ENCODE peak calls at places on chromosomes 2 and 18, in seven cellular contexts. G is heart right ventricle, Y is A549, M is MG63, F is RWPE2, V is sigmoid colon, N is psoas muscle. S is an unnamed sample.

GRCh38 chr2:206080927-206081326 is 5.0 kb downstream of the INO80D start:
- DNase-seq in V (no peak), Y (no peak), M (no peak), G (no peak), N (no peak), F (no peak), S (no peak)

GRCh38 chr2:127362486-127362885 is 25.3 kb downstream of the MAP3K2 start:
- DNase-seq in F (no peak), G (no peak), N (no peak), V (no peak), M (no peak), Y (no peak), S (no peak)

GRCh38 chr18:44911773-44912172 is 231.1 kb downstream of the SETBP1 start:
- DNase-seq in G (no peak), N (no peak), V (no peak), Y (no peak), F (no peak), M (no peak), S (no peak)

GRCh38 chr2:23426284-23426905 is 41.4 kb downstream of the KLHL29 start:
- DNase-seq in N (peak), G (peak), Y (no peak), M (peak), V (peak), F (no peak), S (no peak)

GRCh38 chr2:54709341-54709809 is 14.1 kb upstream of the EML6 start:
- DNase-seq in F (no peak), M (no peak), N (peak), Y (no peak), G (peak), V (no peak), S (no peak)

GRCh38 chr18:12827588-12827987 is 56.4 kb downstream of the PTPN2 start:
- DNase-seq in N (no peak), V (no peak), Y (no peak), G (no peak), F (no peak), M (no peak), S (no peak)

GRCh38 chr18:25866331-25866730 is 224.1 kb downstream of the SS18 start:
- DNase-seq in V (no peak), N (no peak), Y (no peak), M (no peak), G (no peak), F (no peak), S (no peak)

GRCh38 chr2:222833410-222833809 is 27.4 kb upstream of the ACSL3 start:
- DNase-seq in G (no peak), Y (no peak), N (no peak), V (no peak), M (no peak), F (no peak), S (no peak)

GRCh38 chr2:187991389-187991788 is 300.3 kb upstream of the GULP1 start:
- DNase-seq in Y (no peak), F (no peak), G (no peak), N (no peak), M (no peak), V (no peak), S (no peak)

GRCh38 chr18:44500820-44501670 is 179.6 kb upstream of the SETBP1 start:
- DNase-seq in G (no peak), M (no peak), V (no peak), Y (no peak), F (no peak), N (no peak), S (no peak)

GRCh38 chr18:79520473-79521390 is 125.0 kb downstream of the NFATC1 start:
- DNase-seq in F (peak), N (no peak), M (no peak), V (no peak), G (no peak), Y (no peak), S (no peak)

GRCh38 chr2:204019572-204020501 is 83.3 kb downstream of the ICOS start:
- DNase-seq in Y (peak), G (no peak), M (peak), V (no peak), N (no peak), F (peak), S (no peak)

GRCh38 chr2:237920673-237921072 is 46.1 kb upstream of the UBE2F start:
- DNase-seq in F (no peak), Y (no peak), N (no peak), G (no peak), V (peak), M (no peak), S (no peak)

GRCh38 chr2:18903750-18904149 is 314.4 kb upstream of the NT5C1B start:
- DNase-seq in G (no peak), V (no peak), N (no peak), Y (no peak), M (no peak), F (no peak), S (no peak)

GRCh38 chr2:9230881-9231280 is 24.3 kb downstream of the ASAP2 start:
- DNase-seq in N (no peak), G (no peak), Y (no peak), F (no peak), V (no peak), M (peak), S (no peak)

GRCh38 chr2:187917535-187917934 is 363.3 kb upstream of the TFPI start:
- DNase-seq in V (no peak), F (no peak), G (no peak), Y (no peak), M (no peak), N (no peak), S (no peak)

GRCh38 chr2:16312771-16313170 is 352.9 kb downstream of the CYRIA start:
- DNase-seq in G (no peak), V (no peak), M (no peak), F (no peak), Y (no peak), N (no peak), S (no peak)

GRCh38 chr2:105787376-105788318 is 42.9 kb downstream of the NCK2 start:
- DNase-seq in F (no peak), G (no peak), Y (no peak), N (no peak), M (no peak), V (no peak), S (no peak)

GRCh38 chr2:64607381-64607780 is 46.3 kb downstream of the SERTAD2 start:
- DNase-seq in G (no peak), F (no peak), V (peak), Y (no peak), M (no peak), N (no peak), S (no peak)

GRCh38 chr2:9738718-9739496 is 104.4 kb upstream of the TAF1B start:
- DNase-seq in F (no peak), Y (no peak), N (peak), G (no peak), M (no peak), V (no peak), S (no peak)

GRCh38 chr2:203706403-203706802 is at the start of gene CD28:
- DNase-seq in N (no peak), V (peak), M (no peak), G (peak), Y (no peak), F (no peak), S (no peak)

GRCh38 chr2:12348216-12348615 is 368.5 kb upstream of the TRIB2 start:
- DNase-seq in G (no peak), N (no peak), F (no peak), Y (no peak), M (no peak), V (no peak), S (no peak)

GRCh38 chr2:2270808-2271415 is 60.2 kb downstream of the MYT1L start:
- DNase-seq in G (no peak), V (no peak), N (no peak), Y (no peak), M (no peak), F (no peak), S (no peak)

GRCh38 chr2:121172456-121172855 is 112.5 kb downstream of the TFCP2L1 start:
- DNase-seq in N (no peak), F (no peak), V (no peak), G (no peak), Y (no peak), M (no peak), S (no peak)

GRCh38 chr2:227536445-227536844 is 62.2 kb upstream of the SCYGR2 start:
- DNase-seq in V (no peak), Y (no peak), N (no peak), G (no peak), M (no peak), F (no peak), S (no peak)

GRCh38 chr2:189412330-189412953 is 28.8 kb upstream of the WDR75 start:
- DNase-seq in M (peak), V (peak), F (no peak), Y (peak), N (no peak), G (no peak), S (no peak)

GRCh38 chr2:193868833-193869232 is 1674.1 kb upstream of the TMEFF2 start:
- DNase-seq in F (no peak), N (no peak), Y (no peak), V (no peak), M (peak), G (no peak), S (peak)

DNA sequence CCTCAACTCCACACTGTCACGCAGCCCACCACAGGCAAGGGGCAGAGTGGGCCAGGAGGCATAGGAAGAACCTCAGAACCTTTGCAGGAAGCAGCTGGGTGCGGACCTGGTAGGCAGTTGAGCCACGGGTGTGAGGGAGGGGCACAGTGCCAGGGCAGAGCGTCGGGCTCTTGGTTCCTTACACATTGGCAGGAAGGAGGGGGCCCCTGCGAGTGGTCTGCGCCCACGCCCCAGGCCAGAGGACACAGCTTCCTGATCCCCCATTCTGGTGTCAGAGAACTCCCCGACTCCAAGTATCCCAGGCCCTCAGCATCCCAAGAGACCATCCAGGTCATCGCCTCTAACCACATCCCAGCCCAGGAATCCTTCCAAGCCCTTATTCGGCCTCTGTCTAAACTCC is 61.5 kb downstream of the TNS1 start:
- DNase-seq in F (no peak), G (no peak), M (no peak), N (no peak), V (no peak), Y (no peak), S (no peak)
- H3K4me3 ChIP-seq in F (no peak), G (peak), M (no peak), N (peak), V (peak), Y (no peak), S (peak)

DNA sequence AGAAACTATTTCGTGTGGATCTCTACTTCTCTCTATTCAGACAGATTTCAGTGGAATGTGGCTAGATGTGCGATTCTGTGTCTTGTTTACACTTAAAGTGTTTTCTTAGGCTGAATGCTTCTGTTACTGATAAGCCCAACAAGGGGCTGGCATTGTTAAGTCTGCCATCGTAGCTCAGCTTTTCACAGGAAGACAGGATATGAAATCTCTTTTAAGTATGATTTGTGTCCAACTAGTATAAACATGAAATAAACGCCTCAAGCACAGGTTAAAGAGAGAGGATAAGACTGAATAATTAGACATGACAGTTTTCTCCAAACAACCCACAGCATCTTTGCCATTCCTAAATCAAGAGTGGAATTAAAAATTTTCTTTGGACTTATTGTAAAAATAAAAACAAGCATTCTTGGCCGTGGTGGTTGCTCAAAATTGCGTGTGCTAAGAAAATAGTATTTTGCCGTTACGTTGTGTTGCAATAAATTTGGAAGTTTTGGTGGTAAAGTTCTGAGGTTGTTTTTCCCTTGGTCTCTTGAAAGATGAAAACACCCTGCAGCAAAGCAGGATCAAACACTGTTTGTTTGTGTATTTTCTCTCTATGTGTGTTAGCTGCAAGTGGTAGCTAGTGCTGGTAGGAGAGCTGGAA is 1.0 kb downstream of the VIT start:
- DNase-seq in M (peak), V (no peak), F (no peak), Y (no peak), G (no peak), N (no peak), S (no peak)
- H3K4me3 ChIP-seq in M (peak), V (no peak), F (no peak), Y (no peak), G (peak), N (peak), S (no peak)

GRCh38 chr2:97869722-97870346 is 125.9 kb downstream of the TMEM131 start:
- DNase-seq in F (no peak), N (no peak), M (no peak), G (no peak), Y (no peak), V (no peak), S (no peak)
- H3K4me3 ChIP-seq in F (no peak), N (peak), M (peak), G (no peak), Y (no peak), V (no peak), S (no peak)

GRCh38 chr2:20647211-20647610 is 3.7 kb downstream of the HS1BP3 start:
- DNase-seq in F (no peak), G (no peak), V (no peak), N (no peak), M (no peak), Y (no peak), S (no peak)
- H3K4me3 ChIP-seq in F (no peak), G (no peak), V (no peak), N (no peak), M (no peak), Y (no peak), S (no peak)